ENCODE peak calls at places on chromosomes 13 and 19, in five cellular contexts. K is body of pancreas, P is esophagus muscularis mucosa, L is A549, M is thyroid gland. O is an unnamed sample.

GRCh38 chr19:19613456-19613855 is 5.0 kb downstream of the PBX4 start:
- DNase-seq in K (no peak), P (no peak), L (peak), M (no peak), O (no peak)

GRCh38 chr13:44231786-44232516 is 141.7 kb upstream of the SERP2 start:
- DNase-seq in K (peak), P (no peak), L (peak), M (peak), O (no peak)

GRCh38 chr19:33690461-33691427 is 69.0 kb downstream of the CHST8 start:
- DNase-seq in K (no peak), P (no peak), L (no peak), M (no peak), O (no peak)

GRCh38 chr13:31369213-31369612 is 169.4 kb downstream of the B3GLCT start:
- DNase-seq in K (no peak), P (no peak), L (no peak), M (no peak), O (no peak)

GRCh38 chr13:48588120-48588519 is 55.2 kb upstream of the RCBTB2 start:
- DNase-seq in K (no peak), P (no peak), L (no peak), M (no peak), O (no peak)

GRCh38 chr13:46896346-46897138 is at the start of gene HTR2A:
- DNase-seq in K (peak), P (no peak), L (no peak), M (peak), O (no peak)

GRCh38 chr19:43624933-43625332 is 5.5 kb upstream of the ZNF428 start:
- DNase-seq in K (peak), P (no peak), L (no peak), M (peak), O (no peak)

GRCh38 chr19:2888739-2889224 is 11.9 kb upstream of the ZNF57 start:
- DNase-seq in K (peak), P (no peak), L (no peak), M (peak), O (no peak)

GRCh38 chr13:33276581-33276980 is 9.0 kb downstream of the STARD13 start:
- DNase-seq in K (no peak), P (no peak), L (no peak), M (no peak), O (no peak)

GRCh38 chr19:6260912-6261636 is 18.7 kb downstream of the MLLT1 start:
- DNase-seq in K (no peak), P (no peak), L (peak), M (no peak), O (no peak)

GRCh38 chr19:9819590-9819898 is 665 bp upstream of the FBXL12 start:
- DNase-seq in K (no peak), P (no peak), L (peak), M (no peak), O (no peak)

GRCh38 chr13:48234652-48235099 is 1.7 kb downstream of the ITM2B start:
- DNase-seq in K (no peak), P (no peak), L (no peak), M (no peak), O (no peak)

GRCh38 chr19:6373096-6373812 is 660 bp downstream of the ALKBH7 start:
- DNase-seq in K (peak), P (peak), L (peak), M (peak), O (peak)

GRCh38 chr13:26328326-26328725 is 74.4 kb downstream of the CDK8 start:
- DNase-seq in K (no peak), P (no peak), L (no peak), M (no peak), O (no peak)

GRCh38 chr19:27833031-27833430 is 1379.9 kb downstream of the UQCRFS1 start:
- DNase-seq in K (no peak), P (no peak), L (no peak), M (no peak), O (no peak)

GRCh38 chr13:29456419-29456818 is 139.1 kb downstream of the SLC7A1 start:
- DNase-seq in K (no peak), P (no peak), L (no peak), M (no peak), O (no peak)

GRCh38 chr19:49468199-49468598 is 5.8 kb upstream of the FLT3LG start:
- DNase-seq in K (no peak), P (no peak), L (no peak), M (no peak), O (no peak)

GRCh38 chr13:80783926-80784325 is 443.0 kb upstream of the SPRY2 start:
- DNase-seq in K (no peak), P (no peak), L (no peak), M (peak), O (no peak)

GRCh38 chr19:19873381-19873780 is 7.7 kb downstream of the ZNF253 start:
- DNase-seq in K (no peak), P (no peak), L (no peak), M (no peak), O (no peak)

GRCh38 chr19:39890755-39891551 is 43.5 kb downstream of the FCGBP start:
- DNase-seq in K (no peak), P (no peak), L (no peak), M (peak), O (no peak)

GRCh38 chr13:111314852-111315251 is 5.6 kb upstream of the TEX29 start:
- DNase-seq in K (no peak), P (no peak), L (no peak), M (no peak), O (no peak)

GRCh38 chr13:43107780-43108179 is 84.4 kb downstream of the DNAJC15 start:
- DNase-seq in K (no peak), P (no peak), L (no peak), M (no peak), O (no peak)

GRCh38 chr13:93965587-93965986 is 513.9 kb downstream of the DCT start:
- DNase-seq in K (no peak), P (no peak), L (no peak), M (no peak), O (no peak)

GRCh38 chr19:38569368-38569983 is 48.3 kb downstream of the MAP4K1 start:
- DNase-seq in K (no peak), P (no peak), L (no peak), M (no peak), O (no peak)

GRCh38 chr13:45179428-45179827 is 21.4 kb downstream of the KCTD4 start:
- DNase-seq in K (no peak), P (no peak), L (no peak), M (no peak), O (no peak)

GRCh38 chr19:55580628-55581144 is at the start of gene ZNF579:
- DNase-seq in K (peak), P (peak), L (peak), M (peak), O (peak)

GRCh38 chr19:55579766-55580621 is 654 bp downstream of the ZNF579 start:
- DNase-seq in K (no peak), P (no peak), L (no peak), M (peak), O (no peak)

GRCh38 chr19:55581145-55581827 is 638 bp upstream of the ZNF579 start:
- DNase-seq in K (peak), P (no peak), L (no peak), M (peak), O (no peak)

GRCh38 chr19:55578031-55578760 is 2.5 kb downstream of the ZNF579 start:
- DNase-seq in K (no peak), P (no peak), L (no peak), M (no peak), O (no peak)

GRCh38 chr19:55578761-55579747 is 1.6 kb downstream of the ZNF579 start:
- DNase-seq in K (no peak), P (no peak), L (no peak), M (no peak), O (no peak)
- H3K4me3 ChIP-seq in K (no peak), P (peak), L (peak), M (peak), O (peak)

DNA sequence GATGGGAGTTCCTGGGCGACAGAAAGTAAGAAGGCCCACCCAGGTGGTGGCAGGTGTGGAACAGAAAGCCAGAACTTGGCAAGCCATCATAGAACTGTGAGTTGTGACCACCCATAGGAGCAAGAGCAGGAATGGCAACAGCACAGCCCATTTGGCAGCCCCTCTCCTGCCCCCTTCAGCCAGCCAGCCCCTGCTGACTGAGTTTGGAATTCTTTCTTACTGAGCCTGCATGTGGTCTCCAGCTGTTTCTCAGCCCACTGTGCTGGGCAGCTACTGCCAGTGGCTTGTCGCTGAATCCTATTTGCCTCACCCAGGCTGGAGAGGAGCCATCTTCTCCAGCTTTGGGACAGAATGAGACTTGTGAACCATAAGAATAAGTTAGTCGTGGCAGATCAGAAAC is 28.3 kb downstream of the CNMD start:
- DNase-seq in K (no peak), P (no peak), L (no peak), M (no peak), O (no peak)
- TF ChIP-seq CTCF in K (no peak), P (no peak), L (no peak), M (no peak), O (no peak)

DNA sequence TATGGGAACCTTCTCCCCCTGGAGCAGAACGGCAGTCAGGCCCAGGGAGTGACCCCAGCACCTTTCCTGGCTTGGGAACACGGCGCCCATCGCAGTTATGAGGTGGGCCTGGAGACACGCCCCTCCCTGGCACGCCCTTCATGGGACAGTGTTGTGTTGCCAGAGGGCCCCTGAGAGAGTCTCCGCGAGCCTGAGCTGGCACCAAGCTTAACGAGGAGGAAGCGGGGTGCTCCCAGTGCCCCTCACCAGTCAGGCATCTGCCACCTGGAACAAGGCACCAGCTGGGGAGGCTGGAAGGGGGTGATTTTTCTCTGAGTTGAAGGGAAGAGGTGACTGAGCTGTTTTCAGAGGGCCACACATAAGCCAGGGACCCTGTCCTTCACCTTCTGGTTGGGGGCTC is 180.6 kb downstream of the KDM4B start:
- DNase-seq in K (no peak), P (no peak), L (no peak), M (no peak), O (no peak)
- H3K27ac ChIP-seq in K (no peak), P (no peak), L (no peak), M (no peak), O (no peak)

GRCh38 chr13:99196466-99197256 is 4.0 kb upstream of the UBAC2 start:
- DNase-seq in K (no peak), P (no peak), L (no peak), M (no peak), O (no peak)
- H3K4me3 ChIP-seq in K (no peak), P (no peak), L (no peak), M (no peak), O (no peak)

DNA sequence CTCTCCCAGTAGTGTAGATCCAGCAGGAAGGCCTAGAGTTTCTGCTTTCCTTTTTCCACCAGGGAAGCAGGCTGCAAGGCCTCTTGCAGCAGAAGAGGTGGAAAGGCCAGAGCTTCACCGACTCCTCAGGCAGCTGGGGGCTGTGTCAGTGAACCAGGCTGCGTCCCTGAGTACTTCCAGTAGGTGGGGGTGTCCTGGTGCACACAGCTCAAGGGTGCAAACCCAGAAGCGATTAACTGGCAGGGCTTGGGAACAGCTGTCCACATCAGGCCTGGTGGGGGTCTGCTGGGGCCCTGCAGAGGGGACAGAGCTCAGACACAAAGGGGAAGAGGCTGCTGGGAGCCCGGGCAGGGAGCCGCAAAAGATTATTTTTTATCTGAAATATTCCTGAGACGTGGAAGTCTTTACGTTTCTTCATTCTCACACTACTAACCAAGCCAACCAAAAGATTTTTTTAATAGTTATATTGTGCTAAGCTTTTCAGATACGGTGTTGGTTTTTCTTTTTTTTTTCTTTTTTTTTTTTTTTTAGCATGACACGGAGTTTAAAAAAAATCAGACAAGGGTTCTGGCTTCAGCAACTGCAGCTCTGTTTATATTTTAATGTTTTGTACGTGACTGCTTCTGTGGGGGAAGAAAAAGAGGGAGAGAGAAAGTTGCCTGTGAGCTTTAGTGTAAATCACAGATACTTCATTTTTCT is 11.0 kb downstream of the TSHZ3 start:
- DNase-seq in K (peak), P (no peak), L (peak), M (peak), O (no peak)
- TF ChIP-seq CTCF in K (peak), P (peak), L (peak), M (peak), O (peak)

GRCh38 chr13:110277357-110277950 is 29.5 kb downstream of the COL4A1 start:
- DNase-seq in K (no peak), P (peak), L (no peak), M (no peak), O (no peak)
- H3K27ac ChIP-seq in K (no peak), P (peak), L (no peak), M (no peak), O (peak)